ENCODE peak calls at places on chromosomes 4 and X, in six cellular contexts. Z is HuH-7; I is activated naive CD4-positive, alpha-beta T cell treated with anti-CD3 and anti-CD28 coated beads, Interleukin-2, amount 10 ng/mL, durations not matched to agents 7 days and 5 days; O is omental fat pad; P is pons; G is naive B cell. F is an unnamed sample.

GRCh38 chrX:23637187-23637586 is 30.1 kb upstream of the PRDX4 start:
- DNase-seq in Z (no peak), I (no peak), O (no peak), P (no peak), G (no peak), F (no peak)

GRCh38 chr4:56680266-56680665 is 830 bp downstream of the HOPX start:
- DNase-seq in Z (no peak), I (no peak), O (no peak), P (no peak), G (no peak), F (no peak)

GRCh38 chr4:61193863-61194262 is 6.3 kb upstream of the ADGRL3 start:
- DNase-seq in Z (no peak), I (no peak), O (no peak), P (no peak), G (no peak), F (no peak)

GRCh38 chr4:6001965-6002833 is 16.0 kb downstream of the C4orf50 start:
- DNase-seq in Z (no peak), I (no peak), O (no peak), P (no peak), G (no peak), F (no peak)

GRCh38 chrX:123731258-123731986 is 1.4 kb downstream of the THOC2 start:
- DNase-seq in Z (peak; percentile 7), I (peak; percentile 27), O (no peak), P (peak; percentile 1), G (no peak), F (no peak)

GRCh38 chr4:87375719-87376291 is 15.2 kb downstream of the HSD17B11 start:
- DNase-seq in Z (no peak), I (no peak), O (no peak), P (peak; percentile 81), G (peak; percentile 33), F (peak; percentile 44)

GRCh38 chr4:3346146-3346545 is 53.3 kb downstream of the RGS12 start:
- DNase-seq in Z (peak; percentile 78), I (peak; percentile 59), O (no peak), P (peak; percentile 85), G (peak; percentile 59), F (no peak)

GRCh38 chr4:121195649-121196048 is 31.5 kb upstream of the TNIP3 start:
- DNase-seq in Z (no peak), I (no peak), O (no peak), P (no peak), G (no peak), F (no peak)

GRCh38 chr4:39668835-39669234 is 29.1 kb upstream of the UBE2K start:
- DNase-seq in Z (no peak), I (no peak), O (no peak), P (no peak), G (no peak), F (no peak)

GRCh38 chr4:23484689-23485088 is 405.2 kb downstream of the PPARGC1A start:
- DNase-seq in Z (no peak), I (no peak), O (no peak), P (no peak), G (no peak), F (no peak)

GRCh38 chrX:53281321-53281822 is at the start of gene IQSEC2:
- DNase-seq in Z (no peak), I (no peak), O (peak; percentile 39), P (peak; percentile 35), G (no peak), F (peak; percentile 20)

GRCh38 chr4:183758006-183758734 is 99.1 kb downstream of the TRAPPC11 start:
- DNase-seq in Z (no peak), I (no peak), O (no peak), P (no peak), G (no peak), F (no peak)

GRCh38 chrX:19886888-19887531 is 390 bp downstream of the SH3KBP1 start:
- DNase-seq in Z (no peak), I (peak; percentile 52), O (no peak), P (no peak), G (peak; percentile 52), F (no peak)